ENCODE peak calls at places on chromosomes 11 and 22, in five cellular contexts. O is A549, S is HepG2, N is K562, H is GM12878. G is an unnamed sample. For H3K4me1, the result is how much of the 10 kb centered on the place peaks cover.

GRCh38 chr11:71279916-71280645 is 27.7 kb upstream of the SHANK2 start:
- DNase-seq in O (no peak), S (no peak), N (no peak), H (no peak), G (no peak)

GRCh38 chr11:64400096-64400495 is 41.1 kb downstream of the RPS6KA4 start:
- DNase-seq in O (no peak), S (no peak), N (peak), H (no peak), G (no peak)

GRCh38 chr11:4436424-4436823 is 12.7 kb upstream of the OR52K2 start:
- DNase-seq in O (no peak), S (no peak), N (no peak), H (no peak), G (no peak)

GRCh38 chr11:12901272-12901671 is 107.8 kb upstream of the RASSF10 start:
- DNase-seq in O (no peak), S (peak), N (no peak), H (peak), G (no peak)

GRCh38 chr11:124889692-124890091 is 8.0 kb downstream of the ROBO4 start:
- DNase-seq in O (no peak), S (no peak), N (no peak), H (no peak), G (no peak)

GRCh38 chr11:227824-228223 is 8.3 kb downstream of the SIRT3 start:
- DNase-seq in O (no peak), S (no peak), N (no peak), H (no peak), G (no peak)

GRCh38 chr11:47248664-47249377 is at the start of gene ACP2:
- DNase-seq in O (peak), S (peak), N (peak), H (peak), G (peak)

GRCh38 chr11:57303280-57303989 is 21.3 kb downstream of the TNKS1BP1 start:
- DNase-seq in O (no peak), S (no peak), N (no peak), H (no peak), G (no peak)

GRCh38 chr22:17086301-17086700 is 1.5 kb downstream of the IL17RA start:
- DNase-seq in O (no peak), S (no peak), N (no peak), H (no peak), G (no peak)

GRCh38 chr22:32815943-32816342 is 14.4 kb downstream of the TIMP3 start:
- DNase-seq in O (no peak), S (no peak), N (no peak), H (no peak), G (no peak)

DNA sequence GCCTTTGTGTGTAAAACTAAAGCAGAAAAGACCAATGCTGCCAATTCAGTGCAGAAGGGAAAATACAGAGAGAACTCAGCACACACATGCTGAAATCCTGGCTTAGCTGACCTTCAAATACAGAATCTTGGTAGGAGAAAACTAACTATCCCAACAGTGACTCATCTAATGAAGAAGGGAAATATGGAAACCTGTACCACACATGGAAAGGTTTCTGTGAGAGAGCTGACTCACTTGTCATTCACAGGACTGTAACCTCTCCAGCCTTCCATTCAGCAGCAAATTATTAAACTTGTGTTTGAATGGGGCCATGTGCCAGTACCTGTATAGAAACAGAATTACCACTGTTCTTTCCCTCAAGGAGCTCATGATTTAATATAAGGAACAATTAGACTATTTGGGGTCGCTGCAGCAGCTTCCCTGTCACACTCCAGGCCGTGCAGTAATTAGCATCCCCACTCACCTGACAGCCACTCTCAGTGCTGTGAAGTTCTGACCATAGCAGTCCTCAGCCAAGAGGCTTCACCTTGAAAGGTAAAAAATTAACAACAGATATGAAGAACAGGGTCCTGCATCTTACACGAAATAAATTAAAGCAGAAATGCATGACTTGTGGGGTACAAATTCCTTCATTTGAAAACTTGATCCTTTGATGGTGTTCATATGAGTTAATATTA is 53.9 kb downstream of the MSANTD4 start:
- DNase-seq in O (no peak), S (no peak), N (no peak), H (no peak), G (no peak)
- TF ChIP-seq MYC in O (no peak), S (no peak), N (no peak), H (no peak), G (no peak)

GRCh38 chr11:117998664-117999353 is 12.6 kb downstream of the IL10RA start:
- DNase-seq in O (no peak), S (no peak), N (no peak), H (no peak), G (no peak)
- H3K4me2 ChIP-seq in O (no peak), S (no peak), N (no peak), H (peak), G (no peak)

GRCh38 chr22:30250039-30250565 is 3.5 kb upstream of the LIF start:
- DNase-seq in O (no peak), S (no peak), N (no peak), H (no peak), G (no peak)
- H3K4me1 ChIP-seq in O (half or more), S (half or more), N (under half), H (under half), G (under half)

GRCh38 chr22:23119492-23120414 is 22.0 kb downstream of the RSPH14 start:
- DNase-seq in O (no peak), S (no peak), N (peak), H (no peak), G (peak)
- TF ChIP-seq MYC in O (no peak), S (no peak), N (no peak), H (no peak), G (no peak)

DNA sequence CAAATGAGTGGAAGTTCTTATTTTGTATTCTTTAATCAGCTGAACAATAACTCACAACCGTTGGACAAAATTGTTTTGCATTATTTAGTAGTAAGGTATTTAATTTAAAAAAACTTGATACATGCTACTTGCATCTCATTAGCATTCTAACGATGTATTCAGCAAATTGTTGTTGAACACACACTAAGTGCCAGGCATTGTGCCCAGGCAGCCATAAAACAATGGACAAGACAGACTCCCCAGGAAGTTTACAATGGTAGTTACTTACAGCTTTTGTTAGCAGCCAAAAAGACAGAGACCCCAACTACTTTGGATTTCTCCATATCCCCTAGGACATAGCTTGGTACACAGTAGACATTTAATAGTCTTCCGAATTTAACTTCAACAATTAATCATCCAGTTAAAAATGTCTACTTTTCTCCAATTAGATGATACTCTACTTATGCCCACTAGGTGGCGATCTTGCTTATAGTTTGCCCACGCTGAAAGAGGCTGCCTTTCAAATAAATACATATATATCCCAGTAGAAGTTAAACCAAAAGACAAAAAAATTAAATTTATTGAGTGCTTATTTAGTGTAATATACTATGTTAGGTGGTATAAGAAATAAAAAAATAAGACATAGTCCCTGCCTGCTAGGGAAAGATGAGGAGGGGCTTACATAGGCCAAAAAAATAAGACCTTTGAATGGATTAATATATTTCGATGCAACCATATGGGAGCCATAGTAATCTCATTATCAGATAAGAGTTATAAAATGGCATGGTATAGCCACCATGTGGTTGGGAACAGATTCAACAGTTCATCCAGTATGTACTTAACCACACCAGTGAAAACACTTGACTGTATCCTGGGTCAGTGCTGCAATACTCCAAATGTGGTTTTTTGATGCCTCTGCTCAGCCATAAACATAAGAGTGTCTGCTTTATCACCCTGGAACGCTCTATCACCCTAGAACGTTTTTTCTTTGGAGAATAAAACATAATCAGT is 2.1 kb upstream of the FJX1 start:
- DNase-seq in O (peak), S (peak), N (peak), H (no peak), G (peak)
- H3K4me2 ChIP-seq in O (peak), S (no peak), N (no peak), H (no peak), G (no peak)

GRCh38 chr11:10401696-10402392 is 53.2 kb upstream of the AMPD3 start:
- DNase-seq in O (no peak), S (no peak), N (no peak), H (no peak), G (no peak)
- H3K4me1 ChIP-seq in O (under half), S (under half), N (under half), H (under half), G (under half)